ENCODE peak calls at places on chromosomes 1 and 21, in six cellular contexts. R is heart left ventricle, F is adrenal gland, O is ovary, L is Peyer's patch, A is body of pancreas. S is an unnamed sample.

GRCh38 chr1:243924588-243925349 is 74.7 kb upstream of the AKT3 start:
- DNase-seq in R (no peak), F (no peak), O (no peak), L (no peak), A (no peak), S (no peak)

GRCh38 chr1:84208935-84209334 is 64.9 kb downstream of the PRKACB start:
- DNase-seq in R (no peak), F (no peak), O (no peak), L (no peak), A (no peak), S (no peak)

GRCh38 chr1:147504801-147505303 is 36.4 kb upstream of the BCL9 start:
- DNase-seq in R (no peak), F (no peak), O (peak), L (no peak), A (no peak), S (no peak)

GRCh38 chr1:155844860-155845259 is 12.2 kb downstream of the GON4L start:
- DNase-seq in R (no peak), F (no peak), O (no peak), L (no peak), A (no peak), S (no peak)

GRCh38 chr1:243325305-243325890 is 69.6 kb downstream of the SDCCAG8 start:
- DNase-seq in R (no peak), F (no peak), O (no peak), L (no peak), A (peak), S (no peak)

GRCh38 chr1:118960026-118960561 is 28.0 kb downstream of the TBX15 start:
- DNase-seq in R (no peak), F (no peak), O (no peak), L (peak), A (no peak), S (no peak)

GRCh38 chr1:227532019-227532619 is 31.2 kb upstream of the ZNF678 start:
- DNase-seq in R (peak), F (no peak), O (no peak), L (no peak), A (no peak), S (no peak)

GRCh38 chr1:41435570-41436178 is 48.8 kb downstream of the EDN2 start:
- DNase-seq in R (no peak), F (no peak), O (no peak), L (no peak), A (no peak), S (no peak)

GRCh38 chr1:20318971-20319370 is 28.3 kb downstream of the VWA5B1 start:
- DNase-seq in R (no peak), F (no peak), O (no peak), L (no peak), A (no peak), S (no peak)

GRCh38 chr1:2044510-2045319 is 5.5 kb upstream of the PRKCZ start:
- DNase-seq in R (peak), F (peak), O (peak), L (peak), A (peak), S (peak)

GRCh38 chr1:243946946-243947345 is 96.9 kb upstream of the AKT3 start:
- DNase-seq in R (no peak), F (no peak), O (no peak), L (no peak), A (no peak), S (no peak)

GRCh38 chr1:205440121-205440475 is 15.7 kb downstream of the BLACAT1 start:
- DNase-seq in R (peak), F (no peak), O (no peak), L (no peak), A (no peak), S (no peak)

GRCh38 chr1:109499661-109500536 is 6.0 kb downstream of the CYB561D1 start:
- DNase-seq in R (no peak), F (no peak), O (no peak), L (peak), A (peak), S (no peak)

GRCh38 chr1:22264464-22265330 is 121.8 kb upstream of the WNT4 start:
- DNase-seq in R (no peak), F (no peak), O (no peak), L (no peak), A (no peak), S (no peak)

GRCh38 chr1:30964706-30965105 is 56.1 kb upstream of the SDC3 start:
- DNase-seq in R (peak), F (no peak), O (no peak), L (no peak), A (no peak), S (no peak)

GRCh38 chr21:16072692-16073091 is 342.9 kb downstream of the USP25 start:
- DNase-seq in R (no peak), F (no peak), O (no peak), L (no peak), A (no peak), S (no peak)

GRCh38 chr1:2459757-2460156 is 16.3 kb upstream of the PLCH2 start:
- DNase-seq in R (no peak), F (no peak), O (peak), L (no peak), A (peak), S (no peak)

GRCh38 chr1:65235867-65236805 is 73.2 kb upstream of the DNAJC6 start:
- DNase-seq in R (no peak), F (no peak), O (no peak), L (no peak), A (no peak), S (no peak)

GRCh38 chr1:34108269-34108668 is 56.8 kb downstream of the CSMD2 start:
- DNase-seq in R (no peak), F (no peak), O (no peak), L (no peak), A (no peak), S (no peak)

GRCh38 chr1:27862671-27863551 is 9.4 kb upstream of the THEMIS2 start:
- DNase-seq in R (no peak), F (peak), O (no peak), L (peak), A (peak), S (no peak)

GRCh38 chr1:14968251-14968812 is 185.2 kb upstream of the TMEM51 start:
- DNase-seq in R (no peak), F (peak), O (no peak), L (no peak), A (no peak), S (peak)

DNA sequence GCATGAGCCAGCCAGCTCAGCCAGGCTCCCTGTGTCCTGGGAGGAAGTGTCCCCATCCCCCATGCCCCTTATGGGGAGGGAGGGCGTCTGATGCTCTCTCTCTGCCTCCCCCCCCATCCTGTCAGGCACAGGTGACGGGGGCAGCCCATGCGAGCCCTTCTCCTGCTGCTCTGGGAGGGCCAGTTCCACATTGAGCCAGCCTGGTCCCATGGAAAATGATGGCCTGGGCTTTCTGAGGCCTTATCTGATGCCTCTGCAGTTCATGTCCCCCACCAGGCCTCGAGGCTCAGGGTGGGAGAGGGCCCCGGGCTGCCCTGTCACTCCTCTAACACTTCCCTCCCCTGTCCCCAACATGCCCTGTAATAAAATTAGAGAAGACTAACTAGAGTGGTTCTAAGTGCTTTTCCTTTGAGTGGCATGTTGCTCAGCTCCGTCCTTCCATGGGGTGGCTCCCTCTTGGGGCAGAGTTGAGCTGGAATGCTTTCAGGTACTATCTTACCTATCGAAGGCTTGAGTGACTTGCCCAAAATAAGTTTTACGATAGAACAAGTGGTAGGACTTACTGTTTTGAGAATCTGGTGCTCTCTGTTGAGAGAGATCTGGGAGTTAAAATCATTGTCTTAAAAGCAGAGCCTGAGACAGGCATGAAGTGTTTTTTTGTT is 1.8 kb upstream of the MTFR1L start:
- DNase-seq in R (no peak), F (no peak), O (no peak), L (peak), A (peak), S (no peak)
- H3K27ac ChIP-seq in R (no peak), F (peak), O (no peak), L (no peak), A (no peak), S (no peak)

DNA sequence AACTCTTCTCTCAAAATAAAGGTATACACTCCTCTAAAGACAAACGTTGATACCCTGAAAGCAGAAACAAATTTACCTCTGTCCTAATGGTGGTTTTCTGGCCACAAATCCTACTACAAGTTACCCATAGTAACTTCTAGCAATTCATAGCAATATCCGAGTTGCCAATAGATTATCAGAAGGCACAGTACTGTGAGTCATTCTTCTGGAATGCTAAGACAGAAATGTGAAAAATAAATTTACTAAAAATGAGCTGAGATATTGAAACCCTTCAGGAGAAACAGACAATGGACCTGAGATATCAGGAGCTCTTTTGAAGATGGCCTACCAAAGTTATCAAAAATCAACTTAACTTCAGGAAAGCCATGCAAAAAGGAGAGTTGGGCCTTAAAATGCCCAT is 715.0 kb upstream of the ADAMTS5 start:
- DNase-seq in R (no peak), F (no peak), O (no peak), L (no peak), A (no peak), S (no peak)
- TF ChIP-seq CTCF in R (no peak), F (no peak), O (no peak), L (no peak), A (no peak), S (no peak)

DNA sequence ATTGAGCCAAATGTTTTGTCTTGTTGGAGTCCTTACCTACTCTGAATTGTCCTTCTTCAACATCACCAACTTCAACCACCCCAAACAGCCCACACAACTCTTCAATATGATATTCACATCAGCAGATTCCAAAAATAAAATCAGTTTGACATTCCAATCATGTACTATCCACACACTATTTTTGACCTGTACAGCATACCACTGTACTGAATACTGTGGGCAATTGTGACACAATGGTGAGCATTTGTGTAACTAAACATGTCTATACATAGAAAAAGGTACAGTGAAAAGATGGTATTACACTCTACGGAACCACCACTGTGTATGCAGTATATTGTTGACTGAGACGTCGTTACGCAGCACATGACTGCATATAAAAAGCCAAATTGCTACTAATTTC is 223.1 kb downstream of the KCNT2 start:
- DNase-seq in R (no peak), F (no peak), O (no peak), L (no peak), A (no peak), S (no peak)
- TF ChIP-seq POLR2A in R (no peak), F (no peak), O (no peak), L (no peak), A (no peak), S (no peak)

DNA sequence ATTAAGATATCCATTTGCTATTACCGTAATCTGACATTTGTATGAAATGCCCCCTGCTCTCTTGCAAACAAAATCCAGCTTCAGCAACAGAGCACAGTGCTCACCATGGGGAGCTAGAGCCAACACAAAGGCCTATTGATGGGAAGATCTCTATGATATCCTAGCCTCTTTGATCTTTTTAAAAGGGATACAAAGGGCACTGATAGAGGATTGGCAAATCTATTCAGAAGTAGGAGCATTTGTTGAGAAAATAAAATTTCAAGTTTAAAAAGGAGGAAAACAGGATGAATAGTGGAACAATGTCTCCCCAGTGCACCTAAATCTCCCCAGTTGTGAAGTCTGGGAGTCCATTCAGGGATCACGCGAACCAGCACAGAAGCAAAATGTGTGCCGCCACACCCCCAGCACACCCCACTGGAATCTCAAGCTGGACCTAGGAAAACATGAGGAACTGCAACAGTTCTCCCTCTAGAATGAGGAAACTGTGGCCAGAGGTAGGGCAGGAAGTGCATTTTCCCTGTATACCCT is 32.2 kb downstream of the MRAP start:
- DNase-seq in R (no peak), F (no peak), O (no peak), L (no peak), A (no peak), S (no peak)
- H3K27ac ChIP-seq in R (no peak), F (peak), O (no peak), L (no peak), A (no peak), S (peak)